ENCODE peak calls at places on chromosomes 3 and 15, in five cellular contexts. Q, G, X, H and E are unnamed samples. For H3K9me3 and H3K4me1, the result is how much of the 10 kb centered on the place peaks cover.

GRCh38 chr3:42656680-42657610 is 3.4 kb downstream of the ZBTB47 start:
- DNase-seq in G (no peak), X (no peak), Q (no peak), H (no peak), E (no peak)

GRCh38 chr3:123071146-123071545 is 4.3 kb downstream of the PDIA5 start:
- DNase-seq in Q (peak), H (peak), G (no peak), X (no peak), E (no peak)

GRCh38 chr15:68313501-68314390 is 36.2 kb downstream of the FEM1B start:
- DNase-seq in Q (no peak), H (no peak), X (no peak), G (no peak), E (no peak)

GRCh38 chr3:188780188-188781147 is 391.3 kb upstream of the TPRG1 start:
- DNase-seq in G (peak), X (no peak), Q (peak), H (no peak), E (no peak)

GRCh38 chr15:29774900-29775299 is 47.4 kb downstream of the TJP1 start:
- DNase-seq in X (no peak), G (no peak), Q (peak), H (peak), E (no peak)

GRCh38 chr3:142224482-142225072 is 808 bp downstream of the GK5 start:
- DNase-seq in X (no peak), Q (peak), G (no peak), H (no peak), E (no peak)

GRCh38 chr3:166527325-166527724 is 690.1 kb upstream of the BCHE start:
- DNase-seq in X (no peak), G (no peak), H (no peak), Q (peak), E (no peak)

GRCh38 chr15:66221126-66221525 is 32.4 kb downstream of the MEGF11 start:
- DNase-seq in H (no peak), Q (no peak), G (no peak), X (no peak), E (no peak)

GRCh38 chr15:95604634-95605036 is 725.9 kb upstream of the NR2F2 start:
- DNase-seq in G (no peak), H (no peak), Q (peak), X (no peak), E (no peak)

GRCh38 chr15:90561344-90562244 is 31.9 kb downstream of the CRTC3 start:
- DNase-seq in X (no peak), H (no peak), G (no peak), Q (peak), E (no peak)

GRCh38 chr15:52783191-52783829 is 6.8 kb downstream of the ONECUT1 start:
- DNase-seq in G (no peak), X (no peak), Q (no peak), H (no peak), E (peak)
- H3K9me3 ChIP-seq in G (under half), X (under half), Q (under half), H (under half), E (under half)

GRCh38 chr3:71511037-71511436 is 72.5 kb downstream of the FOXP1 start:
- DNase-seq in X (no peak), G (no peak), H (peak), Q (peak), E (no peak)
- H3K4me1 ChIP-seq in X (under half), G (under half), H (under half), Q (under half), E (under half)

GRCh38 chr3:2656806-2657205 is 453.4 kb downstream of the IL5RA start:
- DNase-seq in Q (peak), X (no peak), G (no peak), H (no peak), E (no peak)
- H3K4me3 ChIP-seq in Q (no peak), X (no peak), G (no peak), H (no peak), E (no peak)

DNA sequence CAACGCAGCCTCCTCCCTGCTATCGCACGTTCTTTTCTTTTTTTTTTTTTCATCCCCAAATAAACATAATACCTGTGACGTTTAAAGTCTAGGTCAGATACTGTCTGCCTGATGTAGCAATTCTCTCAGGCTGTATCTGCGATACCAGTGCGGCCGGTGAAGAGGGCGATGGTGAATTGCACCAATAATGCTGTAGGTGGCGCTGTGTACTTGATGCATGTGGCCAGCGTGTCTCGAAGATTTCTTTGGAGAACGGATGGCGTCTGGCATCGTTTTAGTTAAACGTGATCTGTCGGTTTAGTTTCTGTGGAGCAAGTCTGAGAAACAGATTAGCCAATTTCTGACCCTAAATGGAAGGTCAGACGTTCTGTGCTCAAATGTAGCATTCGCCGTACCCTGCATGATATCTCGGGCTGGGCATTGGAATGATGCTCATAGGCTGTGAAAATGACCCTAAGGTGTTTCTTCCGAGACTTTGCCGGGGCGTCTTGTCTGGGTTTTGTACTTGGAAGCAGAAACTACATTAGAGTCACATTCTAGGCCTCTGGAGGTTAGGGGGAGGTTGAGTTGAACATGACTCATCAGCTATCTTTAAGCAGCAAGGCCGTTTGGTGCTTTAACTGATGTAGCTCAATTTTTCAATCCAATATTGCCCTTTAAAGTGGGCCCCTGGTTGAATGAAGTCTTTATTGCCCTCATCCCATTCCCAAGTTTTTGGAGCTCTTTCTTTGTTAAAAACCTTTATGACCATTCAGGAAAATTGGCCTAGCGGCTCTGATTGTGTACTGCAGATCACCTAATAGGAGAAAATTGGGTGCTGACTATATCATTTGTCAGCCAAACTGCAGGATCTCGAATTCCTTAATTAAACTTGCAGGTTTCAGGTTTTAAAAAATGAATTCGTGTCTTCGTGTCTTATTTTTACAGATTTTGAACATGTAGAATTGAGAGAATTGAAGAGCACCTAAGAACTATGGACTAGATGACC is 80.0 kb downstream of the SQOR start:
- DNase-seq in Q (peak), X (peak), G (peak), H (peak), E (peak)
- H3K9me3 ChIP-seq in Q (under half), X (under half), G (under half), H (under half), E (under half)

GRCh38 chr15:38662398-38662797 is 97.8 kb upstream of the RASGRP1 start:
- DNase-seq in G (no peak), Q (no peak), H (no peak), X (no peak), E (no peak)
- H3K4me1 ChIP-seq in G (under half), Q (under half), H (under half), X (under half), E (under half)

DNA sequence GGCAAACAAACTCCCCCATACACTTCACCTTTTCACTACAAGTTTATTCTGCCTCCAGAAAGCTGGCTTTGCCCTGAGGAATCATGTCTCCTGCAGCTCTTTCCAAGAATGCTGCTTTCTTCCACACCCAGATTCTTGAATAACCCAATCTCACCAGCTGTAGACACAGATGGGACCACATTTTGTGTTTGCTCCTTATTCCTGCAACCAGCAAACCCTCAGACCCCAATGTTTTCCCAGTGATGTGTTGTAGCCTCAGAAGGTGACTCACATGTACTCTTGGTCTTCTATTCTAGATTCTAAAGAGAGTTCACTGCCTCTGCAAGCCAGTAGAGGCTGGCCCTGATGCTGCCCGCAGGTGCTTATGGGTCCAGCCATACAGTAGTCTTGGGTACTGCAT is 23.6 kb upstream of the TRIM59 start:
- DNase-seq in G (no peak), X (no peak), H (no peak), Q (peak), E (no peak)
- H3K4me3 ChIP-seq in G (no peak), X (no peak), H (no peak), Q (no peak), E (no peak)

GRCh38 chr15:82176528-82176927 is 86.0 kb downstream of the EFL1 start:
- DNase-seq in Q (no peak), G (no peak), H (no peak), X (no peak), E (no peak)
- H3K9me3 ChIP-seq in Q (under half), G (under half), H (under half), X (under half), E (under half)

DNA sequence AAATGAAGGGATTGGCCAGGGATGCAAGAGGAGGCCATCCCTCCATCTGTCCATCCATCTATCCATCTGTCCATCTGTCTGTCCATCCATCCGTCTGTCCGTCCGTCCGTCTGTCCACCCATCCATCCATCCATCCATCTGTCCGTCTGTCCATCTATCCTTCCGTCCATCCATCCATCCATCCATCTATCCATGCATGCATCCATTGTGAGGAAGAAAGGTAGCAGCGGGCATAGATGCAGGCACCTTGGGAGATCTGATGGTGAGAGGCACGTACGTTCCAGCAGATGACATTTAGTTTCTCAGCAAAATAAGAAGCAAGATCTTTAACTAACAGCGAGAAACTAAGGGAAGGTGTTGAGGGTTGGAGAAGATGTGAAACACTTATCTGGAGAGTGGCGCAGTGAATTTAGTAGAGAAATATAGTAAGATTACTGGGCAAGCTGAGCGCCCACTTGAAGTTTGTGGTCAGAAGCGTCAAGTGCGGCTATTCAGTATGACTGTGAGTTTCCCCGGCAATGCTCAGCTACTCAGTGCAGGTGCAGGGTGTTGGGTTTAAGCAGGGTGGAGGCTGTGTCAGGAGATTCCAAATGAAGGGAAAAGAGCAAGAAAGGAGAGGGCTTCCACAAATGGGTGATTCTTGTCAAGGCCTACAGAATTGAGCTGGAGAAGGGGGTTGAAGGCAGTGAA is 22.4 kb upstream of the SRP14 start:
- DNase-seq in H (no peak), Q (no peak), G (no peak), X (no peak), E (no peak)
- H3K4me1 ChIP-seq in H (under half), Q (under half), G (under half), X (under half), E (under half)